ENCODE peak calls at places on chromosome 5, in six cellular contexts. One of them, this sample, is unnamed.

GRCh38 chr5:114018178-114018577 is 343.7 kb upstream of the KCNN2 start:
- DNase-seq in A549: no peak
- DNase-seq in IMR-90: peak; percentile 1
- DNase-seq in HEK293T: peak; percentile 14
- DNase-seq in HepG2: peak; percentile 1
- DNase-seq in K562: no peak
- DNase-seq in this sample: no peak

GRCh38 chr5:54909911-54910870 is 75.2 kb downstream of the ESM1 start:
- DNase-seq in A549: no peak
- DNase-seq in IMR-90: peak; percentile 84
- DNase-seq in HEK293T: no peak
- DNase-seq in HepG2: no peak
- DNase-seq in K562: no peak
- DNase-seq in this sample: no peak

GRCh38 chr5:138664276-138664943 is 88.8 kb upstream of the CTNNA1 start:
- DNase-seq in A549: no peak
- DNase-seq in IMR-90: peak; percentile 39
- DNase-seq in HEK293T: no peak
- DNase-seq in HepG2: no peak
- DNase-seq in K562: no peak
- DNase-seq in this sample: no peak

GRCh38 chr5:36041537-36041845 is 25.2 kb downstream of the UGT3A2 start:
- DNase-seq in A549: no peak
- DNase-seq in IMR-90: no peak
- DNase-seq in HEK293T: no peak
- DNase-seq in HepG2: no peak
- DNase-seq in K562: no peak
- DNase-seq in this sample: no peak

GRCh38 chr5:82494942-82495341 is 216.8 kb upstream of the RPS23 start:
- DNase-seq in A549: no peak
- DNase-seq in IMR-90: peak; percentile 5
- DNase-seq in HEK293T: no peak
- DNase-seq in HepG2: no peak
- DNase-seq in K562: no peak
- DNase-seq in this sample: no peak

GRCh38 chr5:132050136-132050535 is 10.3 kb upstream of the IL3 start:
- DNase-seq in A549: no peak
- DNase-seq in IMR-90: no peak
- DNase-seq in HEK293T: no peak
- DNase-seq in HepG2: no peak
- DNase-seq in K562: no peak
- DNase-seq in this sample: no peak

GRCh38 chr5:122156724-122157325 is 27.5 kb downstream of the ZNF474 start:
- DNase-seq in A549: peak; percentile 43
- DNase-seq in IMR-90: peak; percentile 78
- DNase-seq in HEK293T: peak; percentile 26
- DNase-seq in HepG2: peak; percentile 11
- DNase-seq in K562: peak; percentile 26
- DNase-seq in this sample: no peak

GRCh38 chr5:171571663-171572062 is 152.2 kb downstream of the FGF18 start:
- DNase-seq in A549: peak; percentile 25
- DNase-seq in IMR-90: peak; percentile 42
- DNase-seq in HEK293T: no peak
- DNase-seq in HepG2: no peak
- DNase-seq in K562: no peak
- DNase-seq in this sample: no peak

GRCh38 chr5:129306725-129307124 is 153.4 kb upstream of the ADAMTS19 start:
- DNase-seq in A549: no peak
- DNase-seq in IMR-90: no peak
- DNase-seq in HEK293T: no peak
- DNase-seq in HepG2: no peak
- DNase-seq in K562: no peak
- DNase-seq in this sample: no peak

GRCh38 chr5:107365355-107366109 is 305.2 kb downstream of the EFNA5 start:
- DNase-seq in A549: peak; percentile 79
- DNase-seq in IMR-90: no peak
- DNase-seq in HEK293T: no peak
- DNase-seq in HepG2: no peak
- DNase-seq in K562: no peak
- DNase-seq in this sample: peak; percentile 92

GRCh38 chr5:15013654-15014463 is 142.3 kb upstream of the ANKH start:
- DNase-seq in A549: peak; percentile 76
- DNase-seq in IMR-90: peak; percentile 80
- DNase-seq in HEK293T: peak; percentile 40
- DNase-seq in HepG2: peak; percentile 75
- DNase-seq in K562: peak; percentile 41
- DNase-seq in this sample: no peak

GRCh38 chr5:15664961-15665360 is 165.0 kb downstream of the FBXL7 start:
- DNase-seq in A549: no peak
- DNase-seq in IMR-90: peak; percentile 45
- DNase-seq in HEK293T: no peak
- DNase-seq in HepG2: no peak
- DNase-seq in K562: no peak
- DNase-seq in this sample: no peak

GRCh38 chr5:83721878-83722779 is 1.5 kb upstream of the HAPLN1 start:
- DNase-seq in A549: peak; percentile 64
- DNase-seq in IMR-90: peak; percentile 63
- DNase-seq in HEK293T: peak; percentile 70
- DNase-seq in HepG2: peak; percentile 20
- DNase-seq in K562: no peak
- DNase-seq in this sample: no peak

GRCh38 chr5:50794812-50795211 is 128.4 kb downstream of the PARP8 start:
- DNase-seq in A549: no peak
- DNase-seq in IMR-90: no peak
- DNase-seq in HEK293T: no peak
- DNase-seq in HepG2: no peak
- DNase-seq in K562: no peak
- DNase-seq in this sample: no peak
- TF ChIP-seq BHLHE40 in A549: no peak
- TF ChIP-seq BHLHE40 in IMR-90: no peak
- TF ChIP-seq BHLHE40 in HEK293T: no peak
- TF ChIP-seq BHLHE40 in HepG2: no peak
- TF ChIP-seq BHLHE40 in K562: no peak
- TF ChIP-seq BHLHE40 in this sample: no peak

GRCh38 chr5:151617841-151618710 is 26.9 kb upstream of the FAT2 start:
- DNase-seq in A549: peak; percentile 58
- DNase-seq in IMR-90: no peak
- DNase-seq in HEK293T: no peak
- DNase-seq in HepG2: peak; percentile 87
- DNase-seq in K562: no peak
- DNase-seq in this sample: no peak
- TF ChIP-seq BHLHE40 in A549: no peak
- TF ChIP-seq BHLHE40 in IMR-90: no peak
- TF ChIP-seq BHLHE40 in HEK293T: no peak
- TF ChIP-seq BHLHE40 in HepG2: no peak
- TF ChIP-seq BHLHE40 in K562: no peak
- TF ChIP-seq BHLHE40 in this sample: no peak

GRCh38 chr5:10689391-10690081 is 71.5 kb downstream of the DAP start:
- DNase-seq in A549: peak; percentile 67
- DNase-seq in IMR-90: peak; percentile 46
- DNase-seq in HEK293T: peak; percentile 31
- DNase-seq in HepG2: no peak
- DNase-seq in K562: peak; percentile 69
- DNase-seq in this sample: no peak
- TF ChIP-seq BHLHE40 in A549: no peak
- TF ChIP-seq BHLHE40 in IMR-90: no peak
- TF ChIP-seq BHLHE40 in HEK293T: no peak
- TF ChIP-seq BHLHE40 in HepG2: no peak
- TF ChIP-seq BHLHE40 in K562: no peak
- TF ChIP-seq BHLHE40 in this sample: no peak

GRCh38 chr5:164002653-164003052 is 497.2 kb downstream of the MAT2B start:
- DNase-seq in A549: no peak
- DNase-seq in IMR-90: peak; percentile 22
- DNase-seq in HEK293T: no peak
- DNase-seq in HepG2: no peak
- DNase-seq in K562: no peak
- DNase-seq in this sample: no peak
- TF ChIP-seq BHLHE40 in A549: no peak
- TF ChIP-seq BHLHE40 in IMR-90: no peak
- TF ChIP-seq BHLHE40 in HEK293T: no peak
- TF ChIP-seq BHLHE40 in HepG2: no peak
- TF ChIP-seq BHLHE40 in K562: no peak
- TF ChIP-seq BHLHE40 in this sample: no peak

GRCh38 chr5:141573489-141574121 is 45.2 kb downstream of the DIAPH1 start:
- DNase-seq in A549: no peak
- DNase-seq in IMR-90: no peak
- DNase-seq in HEK293T: no peak
- DNase-seq in HepG2: no peak
- DNase-seq in K562: no peak
- DNase-seq in this sample: no peak

GRCh38 chr5:141565826-141566575 is 52.8 kb downstream of the DIAPH1 start:
- DNase-seq in A549: no peak
- DNase-seq in IMR-90: peak; percentile 24
- DNase-seq in HEK293T: no peak
- DNase-seq in HepG2: no peak
- DNase-seq in K562: no peak
- DNase-seq in this sample: no peak

GRCh38 chr5:141570655-141571054 is 48.1 kb downstream of the DIAPH1 start:
- DNase-seq in A549: no peak
- DNase-seq in IMR-90: no peak
- DNase-seq in HEK293T: no peak
- DNase-seq in HepG2: no peak
- DNase-seq in K562: no peak
- DNase-seq in this sample: no peak

GRCh38 chr5:141564216-141564692 is 54.5 kb downstream of the DIAPH1 start:
- DNase-seq in A549: peak; percentile 95
- DNase-seq in IMR-90: peak; percentile 97
- DNase-seq in HEK293T: peak; percentile 69
- DNase-seq in HepG2: peak; percentile 95
- DNase-seq in K562: peak; percentile 77
- DNase-seq in this sample: peak; percentile 84

DNA sequence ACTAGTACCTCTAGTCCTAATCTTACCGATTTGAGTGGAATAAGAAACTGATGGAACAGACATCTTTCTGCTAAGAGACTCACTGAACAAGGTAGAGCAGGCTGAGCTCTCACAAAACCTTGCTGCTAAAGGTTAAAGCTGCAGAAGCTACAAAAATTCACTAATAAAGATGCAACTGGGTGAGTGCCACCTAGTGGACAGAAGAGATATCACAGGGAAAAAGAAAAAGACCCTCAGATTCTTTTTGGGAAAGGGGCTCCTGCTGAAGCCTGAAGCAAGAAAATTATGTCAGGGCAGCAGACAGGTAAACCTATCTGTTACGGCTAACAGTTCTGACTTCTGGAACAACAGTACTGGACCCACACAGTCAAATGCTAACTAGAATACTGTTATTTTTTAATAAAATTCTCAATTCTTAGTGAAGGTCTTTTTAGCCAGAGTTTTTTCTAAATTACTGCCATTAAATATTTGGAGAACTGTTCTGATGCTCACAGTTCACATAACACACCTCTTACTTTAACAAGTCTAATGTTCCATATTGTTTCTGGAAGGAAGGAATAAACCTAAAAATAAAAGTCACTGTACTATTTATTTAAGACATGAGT is 51.2 kb downstream of the DIAPH1 start:
- DNase-seq in A549: no peak
- DNase-seq in IMR-90: peak; percentile 17
- DNase-seq in HEK293T: peak; percentile 15
- DNase-seq in HepG2: no peak
- DNase-seq in K562: peak; percentile 29
- DNase-seq in this sample: no peak
- TF ChIP-seq BHLHE40 in A549: no peak
- TF ChIP-seq BHLHE40 in IMR-90: no peak
- TF ChIP-seq BHLHE40 in HEK293T: no peak
- TF ChIP-seq BHLHE40 in HepG2: no peak
- TF ChIP-seq BHLHE40 in K562: no peak
- TF ChIP-seq BHLHE40 in this sample: no peak

GRCh38 chr5:39024005-39024404 is 50.2 kb downstream of the RICTOR start:
- DNase-seq in A549: no peak
- DNase-seq in IMR-90: no peak
- DNase-seq in HEK293T: peak; percentile 26
- DNase-seq in HepG2: no peak
- DNase-seq in K562: no peak
- DNase-seq in this sample: no peak
- TF ChIP-seq BHLHE40 in A549: no peak
- TF ChIP-seq BHLHE40 in IMR-90: no peak
- TF ChIP-seq BHLHE40 in HEK293T: no peak
- TF ChIP-seq BHLHE40 in HepG2: no peak
- TF ChIP-seq BHLHE40 in K562: no peak
- TF ChIP-seq BHLHE40 in this sample: no peak

GRCh38 chr5:176527246-176528222 is 9.7 kb downstream of the RNF44 start:
- DNase-seq in A549: no peak
- DNase-seq in IMR-90: no peak
- DNase-seq in HEK293T: no peak
- DNase-seq in HepG2: no peak
- DNase-seq in K562: no peak
- DNase-seq in this sample: no peak
- TF ChIP-seq BHLHE40 in A549: no peak
- TF ChIP-seq BHLHE40 in IMR-90: no peak
- TF ChIP-seq BHLHE40 in HEK293T: no peak
- TF ChIP-seq BHLHE40 in HepG2: no peak
- TF ChIP-seq BHLHE40 in K562: no peak
- TF ChIP-seq BHLHE40 in this sample: no peak

GRCh38 chr5:99045864-99046263 is 117.1 kb upstream of the CHD1 start:
- DNase-seq in A549: no peak
- DNase-seq in IMR-90: no peak
- DNase-seq in HEK293T: no peak
- DNase-seq in HepG2: no peak
- DNase-seq in K562: no peak
- DNase-seq in this sample: no peak
- TF ChIP-seq BHLHE40 in A549: no peak
- TF ChIP-seq BHLHE40 in IMR-90: no peak
- TF ChIP-seq BHLHE40 in HEK293T: no peak
- TF ChIP-seq BHLHE40 in HepG2: no peak
- TF ChIP-seq BHLHE40 in K562: no peak
- TF ChIP-seq BHLHE40 in this sample: no peak

This sample was measured in GM12878.